ENCODE peak calls at places on chromosome 17, in five cellular contexts. One of them, this sample, is unnamed. For H3K9me3, the result is how much of the 10 kb centered on the place peaks cover.

GRCh38 chr17:20852541-20853370 is 190.1 kb downstream of the USP22 start:
- DNase-seq in adipocyte: peak
- DNase-seq in neural progenitor cell: peak
- DNase-seq in suprapubic skin: no peak
- DNase-seq in transverse colon: peak
- DNase-seq in this sample: no peak

GRCh38 chr17:1789936-1790335 is 28.1 kb downstream of the SERPINF1 start:
- DNase-seq in transverse colon: no peak
- DNase-seq in neural progenitor cell: no peak
- DNase-seq in adipocyte: no peak
- DNase-seq in suprapubic skin: no peak
- DNase-seq in this sample: no peak

GRCh38 chr17:44133918-44134476 is 7.7 kb upstream of the HROB start:
- DNase-seq in neural progenitor cell: no peak
- DNase-seq in adipocyte: no peak
- DNase-seq in suprapubic skin: no peak
- DNase-seq in transverse colon: no peak
- DNase-seq in this sample: no peak

GRCh38 chr17:51397361-51398127 is 137.2 kb downstream of the UTP18 start:
- DNase-seq in adipocyte: no peak
- DNase-seq in neural progenitor cell: no peak
- DNase-seq in suprapubic skin: no peak
- DNase-seq in transverse colon: no peak
- DNase-seq in this sample: no peak

GRCh38 chr17:81209141-81209540 is 13.6 kb downstream of the CEP131 start:
- DNase-seq in suprapubic skin: no peak
- DNase-seq in neural progenitor cell: peak
- DNase-seq in transverse colon: no peak
- DNase-seq in adipocyte: no peak
- DNase-seq in this sample: no peak

GRCh38 chr17:7222093-7222971 is 2.6 kb downstream of the ACADVL start:
- DNase-seq in suprapubic skin: no peak
- DNase-seq in neural progenitor cell: no peak
- DNase-seq in transverse colon: no peak
- DNase-seq in adipocyte: no peak
- DNase-seq in this sample: no peak

GRCh38 chr17:39118674-39119419 is 32.6 kb downstream of the PLXDC1 start:
- DNase-seq in adipocyte: no peak
- DNase-seq in transverse colon: no peak
- DNase-seq in suprapubic skin: no peak
- DNase-seq in neural progenitor cell: no peak
- DNase-seq in this sample: no peak

GRCh38 chr17:409308-409847 is 56.8 kb upstream of the RPH3AL start:
- DNase-seq in adipocyte: no peak
- DNase-seq in suprapubic skin: no peak
- DNase-seq in transverse colon: no peak
- DNase-seq in neural progenitor cell: no peak
- DNase-seq in this sample: no peak

GRCh38 chr17:45293413-45294211 is 23.2 kb downstream of the MAP3K14 start:
- DNase-seq in suprapubic skin: peak
- DNase-seq in transverse colon: peak
- DNase-seq in neural progenitor cell: no peak
- DNase-seq in adipocyte: peak
- DNase-seq in this sample: peak

GRCh38 chr17:74433421-74434121 is 1.7 kb downstream of the GPRC5C start:
- DNase-seq in adipocyte: no peak
- DNase-seq in neural progenitor cell: peak
- DNase-seq in transverse colon: no peak
- DNase-seq in suprapubic skin: no peak
- DNase-seq in this sample: peak

GRCh38 chr17:65198653-65199382 is 61.6 kb downstream of the RGS9 start:
- DNase-seq in transverse colon: no peak
- DNase-seq in adipocyte: peak
- DNase-seq in neural progenitor cell: peak
- DNase-seq in suprapubic skin: no peak
- DNase-seq in this sample: no peak

GRCh38 chr17:34567665-34568064 is 11.7 kb upstream of the TMEM132E start:
- DNase-seq in adipocyte: no peak
- DNase-seq in transverse colon: no peak
- DNase-seq in suprapubic skin: no peak
- DNase-seq in neural progenitor cell: no peak
- DNase-seq in this sample: no peak

GRCh38 chr17:41885733-41886132 is 20.5 kb upstream of the KLHL11 start:
- DNase-seq in transverse colon: no peak
- DNase-seq in suprapubic skin: no peak
- DNase-seq in adipocyte: peak
- DNase-seq in neural progenitor cell: peak
- DNase-seq in this sample: no peak

GRCh38 chr17:73232587-73233373 is 28.9 kb downstream of the CPSF4L start:
- DNase-seq in neural progenitor cell: peak
- DNase-seq in adipocyte: peak
- DNase-seq in suprapubic skin: peak
- DNase-seq in transverse colon: peak
- DNase-seq in this sample: no peak

GRCh38 chr17:77476920-77477805 is 336.4 kb downstream of the SEC14L1 start:
- DNase-seq in transverse colon: peak
- DNase-seq in adipocyte: peak
- DNase-seq in neural progenitor cell: no peak
- DNase-seq in suprapubic skin: no peak
- DNase-seq in this sample: peak

GRCh38 chr17:58370309-58370708 is 18.3 kb upstream of the SUPT4H1 start:
- DNase-seq in transverse colon: no peak
- DNase-seq in neural progenitor cell: no peak
- DNase-seq in suprapubic skin: no peak
- DNase-seq in adipocyte: no peak
- DNase-seq in this sample: no peak

GRCh38 chr17:32461853-32462617 is 17.7 kb downstream of the PSMD11 start:
- DNase-seq in suprapubic skin: no peak
- DNase-seq in transverse colon: peak
- DNase-seq in adipocyte: peak
- DNase-seq in neural progenitor cell: peak
- DNase-seq in this sample: no peak

DNA sequence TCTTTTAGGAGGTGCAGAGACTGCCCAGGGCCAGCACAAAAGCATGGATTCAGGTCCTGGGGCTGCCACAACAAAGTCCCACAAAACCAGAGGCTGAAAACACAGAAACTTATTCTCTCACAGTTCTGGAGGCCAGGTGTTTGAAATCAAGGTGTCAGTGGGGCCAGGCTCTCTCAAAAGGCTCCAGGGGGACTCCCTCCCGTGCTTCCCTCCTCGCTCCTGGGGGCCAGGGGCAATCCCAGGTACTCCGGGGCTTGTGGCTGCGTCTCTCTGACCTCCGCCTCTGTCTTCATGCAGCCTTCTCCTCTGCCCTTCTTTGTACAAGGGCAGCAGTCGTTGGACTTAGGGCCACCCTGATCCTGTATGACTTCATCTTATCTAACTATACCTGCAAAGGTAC is 8.3 kb upstream of the RBFOX3 start:
- DNase-seq in neural progenitor cell: no peak
- DNase-seq in transverse colon: no peak
- DNase-seq in adipocyte: no peak
- DNase-seq in suprapubic skin: no peak
- DNase-seq in this sample: no peak
- H3K9me3 ChIP-seq in neural progenitor cell: under half
- H3K9me3 ChIP-seq in transverse colon: under half
- H3K9me3 ChIP-seq in adipocyte: under half
- H3K9me3 ChIP-seq in suprapubic skin: under half
- H3K9me3 ChIP-seq in this sample: under half

GRCh38 chr17:5642752-5643151 is 58.4 kb upstream of the NLRP1 start:
- DNase-seq in transverse colon: no peak
- DNase-seq in adipocyte: no peak
- DNase-seq in suprapubic skin: no peak
- DNase-seq in neural progenitor cell: no peak
- DNase-seq in this sample: no peak

GRCh38 chr17:5640726-5641125 is 56.4 kb upstream of the NLRP1 start:
- DNase-seq in suprapubic skin: no peak
- DNase-seq in transverse colon: no peak
- DNase-seq in neural progenitor cell: no peak
- DNase-seq in adipocyte: peak
- DNase-seq in this sample: no peak

GRCh38 chr17:5644065-5644464 is 59.8 kb upstream of the NLRP1 start:
- DNase-seq in neural progenitor cell: no peak
- DNase-seq in suprapubic skin: peak
- DNase-seq in transverse colon: no peak
- DNase-seq in adipocyte: no peak
- DNase-seq in this sample: peak

GRCh38 chr17:5635949-5636348 is 51.6 kb upstream of the NLRP1 start:
- DNase-seq in neural progenitor cell: no peak
- DNase-seq in transverse colon: no peak
- DNase-seq in adipocyte: no peak
- DNase-seq in suprapubic skin: no peak
- DNase-seq in this sample: no peak

DNA sequence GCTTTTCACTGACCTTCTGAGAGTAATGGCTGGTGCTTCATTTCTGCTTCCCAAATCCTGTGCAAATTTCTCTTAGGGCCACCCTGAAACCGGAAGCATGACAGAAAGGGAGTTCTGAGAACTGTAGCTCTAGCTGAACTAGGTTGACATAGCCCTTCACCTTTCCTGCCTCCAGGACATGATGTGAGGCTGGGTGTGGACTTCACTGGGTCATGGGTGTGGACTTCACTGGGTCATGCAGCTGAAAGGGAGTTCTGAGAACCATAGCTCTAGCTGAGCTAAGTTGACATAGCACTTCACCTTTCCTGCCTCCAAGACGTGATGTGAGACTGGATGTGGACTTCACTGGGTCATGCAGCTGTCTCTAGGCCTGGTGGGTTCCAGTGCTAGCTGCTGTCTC is 54.3 kb upstream of the NLRP1 start:
- DNase-seq in neural progenitor cell: no peak
- DNase-seq in suprapubic skin: no peak
- DNase-seq in transverse colon: no peak
- DNase-seq in adipocyte: no peak
- DNase-seq in this sample: no peak
- H3K9me3 ChIP-seq in neural progenitor cell: under half
- H3K9me3 ChIP-seq in suprapubic skin: under half
- H3K9me3 ChIP-seq in transverse colon: under half
- H3K9me3 ChIP-seq in adipocyte: under half
- H3K9me3 ChIP-seq in this sample: under half

GRCh38 chr17:63772801-63773271 is 561 bp downstream of the CCDC47 start:
- DNase-seq in suprapubic skin: no peak
- DNase-seq in neural progenitor cell: peak
- DNase-seq in transverse colon: peak
- DNase-seq in adipocyte: peak
- DNase-seq in this sample: no peak

GRCh38 chr17:63773272-63774140 is at the start of gene CCDC47:
- DNase-seq in suprapubic skin: peak
- DNase-seq in transverse colon: peak
- DNase-seq in adipocyte: peak
- DNase-seq in neural progenitor cell: peak
- DNase-seq in this sample: peak

GRCh38 chr17:63774141-63774981 is at the start of gene DDX42:
- DNase-seq in suprapubic skin: peak
- DNase-seq in transverse colon: peak
- DNase-seq in neural progenitor cell: peak
- DNase-seq in adipocyte: peak
- DNase-seq in this sample: peak

GRCh38 chr17:63774982-63775290 is 966 bp downstream of the DDX42 start:
- DNase-seq in adipocyte: peak
- DNase-seq in transverse colon: no peak
- DNase-seq in neural progenitor cell: peak
- DNase-seq in suprapubic skin: no peak
- DNase-seq in this sample: no peak

GRCh38 chr17:63775420-63775819 is 1.4 kb downstream of the DDX42 start:
- DNase-seq in suprapubic skin: no peak
- DNase-seq in transverse colon: no peak
- DNase-seq in adipocyte: peak
- DNase-seq in neural progenitor cell: peak
- DNase-seq in this sample: no peak
- H3K9me3 ChIP-seq in suprapubic skin: under half
- H3K9me3 ChIP-seq in transverse colon: under half
- H3K9me3 ChIP-seq in adipocyte: under half
- H3K9me3 ChIP-seq in neural progenitor cell: under half
- H3K9me3 ChIP-seq in this sample: under half

GRCh38 chr17:52653014-52653413 is 494.5 kb upstream of the CA10 start:
- DNase-seq in transverse colon: no peak
- DNase-seq in neural progenitor cell: no peak
- DNase-seq in suprapubic skin: no peak
- DNase-seq in adipocyte: no peak
- DNase-seq in this sample: no peak
- H3K9me3 ChIP-seq in transverse colon: under half
- H3K9me3 ChIP-seq in neural progenitor cell: under half
- H3K9me3 ChIP-seq in suprapubic skin: under half
- H3K9me3 ChIP-seq in adipocyte: under half
- H3K9me3 ChIP-seq in this sample: under half

DNA sequence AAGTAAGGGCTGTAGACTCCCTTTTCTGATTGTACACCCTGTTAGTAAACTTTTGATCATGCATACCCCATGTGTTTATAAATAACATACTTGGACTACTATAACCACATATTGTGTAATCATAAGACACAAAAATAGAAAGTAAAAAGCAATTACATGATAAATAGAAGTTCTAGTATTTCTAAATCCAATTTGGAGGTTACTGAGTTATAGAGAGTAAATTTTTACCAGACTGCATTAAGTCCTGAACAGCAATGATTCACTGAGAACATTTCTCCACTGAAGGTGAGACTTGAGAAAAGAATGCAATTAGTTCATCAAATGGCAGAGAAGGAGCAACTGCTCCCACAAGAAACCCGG is 7.7 kb upstream of the TBKBP1 start:
- DNase-seq in neural progenitor cell: no peak
- DNase-seq in transverse colon: no peak
- DNase-seq in adipocyte: peak
- DNase-seq in suprapubic skin: no peak
- DNase-seq in this sample: no peak
- H3K9me3 ChIP-seq in neural progenitor cell: under half
- H3K9me3 ChIP-seq in transverse colon: under half
- H3K9me3 ChIP-seq in adipocyte: under half
- H3K9me3 ChIP-seq in suprapubic skin: under half
- H3K9me3 ChIP-seq in this sample: under half

GRCh38 chr17:16552637-16553045 is 16.4 kb downstream of the ZNF287 start:
- DNase-seq in adipocyte: no peak
- DNase-seq in transverse colon: no peak
- DNase-seq in suprapubic skin: no peak
- DNase-seq in neural progenitor cell: no peak
- DNase-seq in this sample: no peak
- H3K9me3 ChIP-seq in adipocyte: half or more
- H3K9me3 ChIP-seq in transverse colon: half or more
- H3K9me3 ChIP-seq in suprapubic skin: half or more
- H3K9me3 ChIP-seq in neural progenitor cell: half or more
- H3K9me3 ChIP-seq in this sample: half or more

GRCh38 chr17:56886288-56886721 is 27.5 kb downstream of the TRIM25 start:
- DNase-seq in suprapubic skin: no peak
- DNase-seq in adipocyte: no peak
- DNase-seq in transverse colon: peak
- DNase-seq in neural progenitor cell: no peak
- DNase-seq in this sample: no peak

GRCh38 chr17:56890390-56890789 is 23.5 kb downstream of the TRIM25 start:
- DNase-seq in transverse colon: no peak
- DNase-seq in adipocyte: no peak
- DNase-seq in neural progenitor cell: no peak
- DNase-seq in suprapubic skin: no peak
- DNase-seq in this sample: no peak

GRCh38 chr17:56884483-56885144 is 29.2 kb downstream of the TRIM25 start:
- DNase-seq in neural progenitor cell: no peak
- DNase-seq in transverse colon: no peak
- DNase-seq in suprapubic skin: no peak
- DNase-seq in adipocyte: no peak
- DNase-seq in this sample: no peak

GRCh38 chr17:56887105-56887504 is 26.7 kb downstream of the TRIM25 start:
- DNase-seq in adipocyte: no peak
- DNase-seq in suprapubic skin: no peak
- DNase-seq in transverse colon: no peak
- DNase-seq in neural progenitor cell: no peak
- DNase-seq in this sample: no peak

GRCh38 chr17:56887552-56888467 is 26.0 kb downstream of the TRIM25 start:
- DNase-seq in adipocyte: no peak
- DNase-seq in suprapubic skin: no peak
- DNase-seq in neural progenitor cell: no peak
- DNase-seq in transverse colon: peak
- DNase-seq in this sample: no peak
- H3K9me3 ChIP-seq in adipocyte: under half
- H3K9me3 ChIP-seq in suprapubic skin: under half
- H3K9me3 ChIP-seq in neural progenitor cell: under half
- H3K9me3 ChIP-seq in transverse colon: under half
- H3K9me3 ChIP-seq in this sample: under half

This sample was measured in ascending aorta.